ENCODE peak calls at places on chromosomes 7 and 10, in five cellular contexts. Y is adrenal gland, F is thoracic aorta, M is mammary epithelial cell, E is hepatocyte. I is an unnamed sample.
A peak's percentile ranks its signal among the peaks of the same experiment; 100 is the strongest.

GRCh38 chr10:49508249-49508648 is 30.7 kb downstream of the ERCC6 start:
- DNase-seq in Y (no peak), F (no peak), M (no peak), E (no peak), I (no peak)

GRCh38 chr10:94349327-94349726 is 13.4 kb downstream of the NOC3L start:
- DNase-seq in Y (no peak), F (no peak), M (no peak), E (no peak), I (no peak)

GRCh38 chr10:6823770-6824169 is 243.7 kb upstream of the PRKCQ start:
- DNase-seq in Y (no peak), F (no peak), M (peak; percentile 4), E (no peak), I (no peak)

GRCh38 chr7:159247910-159248309 is 103.2 kb upstream of the VIPR2 start:
- DNase-seq in Y (no peak), F (no peak), M (no peak), E (no peak), I (no peak)

GRCh38 chr7:112537822-112538221 is 57.0 kb downstream of the LSMEM1 start:
- DNase-seq in Y (no peak), F (no peak), M (no peak), E (no peak), I (no peak)

GRCh38 chr7:15829689-15830088 is 143.2 kb upstream of the MEOX2 start:
- DNase-seq in Y (no peak), F (no peak), M (no peak), E (no peak), I (no peak)

GRCh38 chr7:35249537-35249907 is 4.4 kb downstream of the TBX20 start:
- DNase-seq in Y (no peak), F (no peak), M (no peak), E (no peak), I (peak; percentile 58)

GRCh38 chr10:30422981-30423654 is 10.9 kb upstream of the MAP3K8 start:
- DNase-seq in Y (no peak), F (no peak), M (peak; percentile 78), E (peak; percentile 83), I (peak; percentile 71)

GRCh38 chr7:51038573-51038972 is 255.9 kb upstream of the GRB10 start:
- DNase-seq in Y (no peak), F (no peak), M (no peak), E (no peak), I (no peak)

GRCh38 chr7:112573302-112574039 is 92.7 kb downstream of the LSMEM1 start:
- DNase-seq in Y (no peak), F (no peak), M (no peak), E (no peak), I (no peak)

GRCh38 chr10:79387974-79388850 is 40.9 kb downstream of the PPIF start:
- DNase-seq in Y (peak; percentile 8), F (no peak), M (no peak), E (no peak), I (no peak)

GRCh38 chr10:133030791-133031190 is 56.9 kb upstream of the ADGRA1 start:
- DNase-seq in Y (no peak), F (no peak), M (peak; percentile 2), E (no peak), I (no peak)

GRCh38 chr7:83305027-83305426 is 142.3 kb upstream of the PCLO start:
- DNase-seq in Y (no peak), F (no peak), M (no peak), E (no peak), I (no peak)

GRCh38 chr10:89590326-89590725 is 54.7 kb downstream of the PANK1 start:
- DNase-seq in Y (no peak), F (no peak), M (no peak), E (no peak), I (no peak)

GRCh38 chr7:65430344-65431186 is 56.9 kb downstream of the ZNF92 start:
- DNase-seq in Y (no peak), F (no peak), M (no peak), E (no peak), I (no peak)

GRCh38 chr10:131174651-131175540 is 136.6 kb downstream of the TCERG1L start:
- DNase-seq in Y (no peak), F (no peak), M (no peak), E (no peak), I (no peak)

GRCh38 chr7:105782391-105783063 is 93.9 kb downstream of the ATXN7L1 start:
- DNase-seq in Y (no peak), F (no peak), M (peak; percentile 91), E (no peak), I (no peak)

GRCh38 chr10:25059990-25060389 is 43.6 kb downstream of the THNSL1 start:
- DNase-seq in Y (no peak), F (peak; percentile 60), M (peak; percentile 91), E (peak; percentile 87), I (peak; percentile 74)

GRCh38 chr7:32062150-32062549 is 8.1 kb downstream of the PDE1C start:
- DNase-seq in Y (no peak), F (no peak), M (peak; percentile 64), E (peak; percentile 64), I (peak; percentile 80)

GRCh38 chr7:132919776-132920175 is 162.1 kb downstream of the CHCHD3 start:
- DNase-seq in Y (no peak), F (no peak), M (no peak), E (no peak), I (no peak)

GRCh38 chr7:157412021-157412443 is 75.2 kb downstream of the DNAJB6 start:
- DNase-seq in Y (no peak), F (no peak), M (peak; percentile 76), E (no peak), I (no peak)

GRCh38 chr7:142961595-142961972 is 579 bp downstream of the KEL start:
- DNase-seq in Y (no peak), F (no peak), M (no peak), E (no peak), I (no peak)

GRCh38 chr10:78911533-78912340 is 157.0 kb upstream of the ZMIZ1 start:
- DNase-seq in Y (no peak), F (no peak), M (no peak), E (no peak), I (no peak)

GRCh38 chr7:129843982-129844840 is 108.5 kb downstream of the UBE2H start:
- DNase-seq in Y (no peak), F (no peak), M (no peak), E (no peak), I (no peak)

GRCh38 chr7:833601-834258 is 1.5 kb downstream of the SUN1 start:
- DNase-seq in Y (no peak), F (no peak), M (no peak), E (no peak), I (no peak)

GRCh38 chr7:4882169-4882741 is 1.3 kb downstream of the RADIL start:
- DNase-seq in Y (no peak), F (peak; percentile 41), M (no peak), E (peak; percentile 55), I (peak; percentile 92)

GRCh38 chr10:93072225-93072712 is 1.4 kb upstream of the CYP26A1 start:
- DNase-seq in Y (no peak), F (no peak), M (no peak), E (no peak), I (no peak)

GRCh38 chr10:114879093-114879492 is 57.5 kb downstream of the FHIP2A start:
- DNase-seq in Y (no peak), F (no peak), M (no peak), E (no peak), I (no peak)
- H3K4me3 ChIP-seq in Y (no peak overlapping the region), F (no peak overlapping the region), M (no peak overlapping the region), E (no peak overlapping the region), I (no peak overlapping the region)

GRCh38 chr7:102287082-102287464 is 405 bp downstream of the SH2B2 start:
- DNase-seq in Y (peak; percentile 41), F (no peak), M (no peak), E (no peak), I (peak; percentile 68)

GRCh38 chr7:102284891-102285540 is 1.7 kb upstream of the SH2B2 start:
- DNase-seq in Y (no peak), F (no peak), M (no peak), E (no peak), I (peak; percentile 80)

GRCh38 chr7:102284399-102284798 is 2.3 kb upstream of the SH2B2 start:
- DNase-seq in Y (no peak), F (no peak), M (no peak), E (no peak), I (no peak)

GRCh38 chr7:102286237-102287081 is at the start of gene SH2B2:
- DNase-seq in Y (peak; percentile 61), F (no peak), M (peak; percentile 32), E (peak; percentile 87), I (peak; percentile 85)

DNA sequence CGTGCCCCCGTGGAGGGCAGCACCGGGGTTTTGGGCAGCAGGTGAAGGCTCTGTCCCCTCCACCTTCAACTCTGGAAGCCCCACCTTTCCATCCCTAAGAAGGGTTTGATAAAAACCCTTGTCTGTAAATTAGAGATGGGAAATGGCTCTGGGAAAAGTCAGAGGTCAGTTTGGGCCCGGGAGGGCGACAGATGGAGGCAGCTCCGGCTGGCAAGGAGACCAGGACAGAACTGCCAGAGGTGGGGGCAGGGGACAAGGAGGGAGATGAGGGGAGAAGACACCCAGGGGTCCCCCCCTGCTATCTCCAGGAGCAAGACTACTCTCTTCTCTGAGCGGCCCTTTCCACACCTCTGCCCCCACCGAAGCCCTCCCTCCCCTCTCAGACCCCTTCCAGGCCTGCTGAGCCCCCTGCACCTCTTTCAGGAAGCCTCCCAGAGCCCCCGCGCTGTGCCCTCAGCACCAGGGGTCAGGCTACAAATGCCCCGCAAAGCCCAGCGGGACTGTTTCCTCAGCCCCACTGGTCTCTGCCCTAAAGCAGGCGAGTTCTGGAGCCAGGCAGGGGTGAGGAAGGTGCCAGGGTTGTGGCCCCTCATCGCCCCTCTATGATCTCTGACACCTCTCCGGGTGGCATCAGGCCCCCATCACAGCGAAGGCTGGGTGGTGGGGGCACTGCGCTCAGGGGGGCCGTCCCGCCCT is 979 bp upstream of the SH2B2 start:
- DNase-seq in Y (no peak), F (no peak), M (no peak), E (no peak), I (no peak)
- H3K4me3 ChIP-seq in Y (peak overlapping the region; percentile 65), F (peak overlapping the region; percentile 90), M (peak overlapping the region; percentile 52), E (peak overlapping the region; percentile 99), I (peak overlapping the region; percentile 70)

GRCh38 chr10:16494174-16494573 is 27.5 kb downstream of the C1QL3 start:
- DNase-seq in Y (no peak), F (no peak), M (no peak), E (no peak), I (no peak)
- H3K4me3 ChIP-seq in Y (no peak overlapping the region), F (no peak overlapping the region), M (no peak overlapping the region), E (no peak overlapping the region), I (no peak overlapping the region)

DNA sequence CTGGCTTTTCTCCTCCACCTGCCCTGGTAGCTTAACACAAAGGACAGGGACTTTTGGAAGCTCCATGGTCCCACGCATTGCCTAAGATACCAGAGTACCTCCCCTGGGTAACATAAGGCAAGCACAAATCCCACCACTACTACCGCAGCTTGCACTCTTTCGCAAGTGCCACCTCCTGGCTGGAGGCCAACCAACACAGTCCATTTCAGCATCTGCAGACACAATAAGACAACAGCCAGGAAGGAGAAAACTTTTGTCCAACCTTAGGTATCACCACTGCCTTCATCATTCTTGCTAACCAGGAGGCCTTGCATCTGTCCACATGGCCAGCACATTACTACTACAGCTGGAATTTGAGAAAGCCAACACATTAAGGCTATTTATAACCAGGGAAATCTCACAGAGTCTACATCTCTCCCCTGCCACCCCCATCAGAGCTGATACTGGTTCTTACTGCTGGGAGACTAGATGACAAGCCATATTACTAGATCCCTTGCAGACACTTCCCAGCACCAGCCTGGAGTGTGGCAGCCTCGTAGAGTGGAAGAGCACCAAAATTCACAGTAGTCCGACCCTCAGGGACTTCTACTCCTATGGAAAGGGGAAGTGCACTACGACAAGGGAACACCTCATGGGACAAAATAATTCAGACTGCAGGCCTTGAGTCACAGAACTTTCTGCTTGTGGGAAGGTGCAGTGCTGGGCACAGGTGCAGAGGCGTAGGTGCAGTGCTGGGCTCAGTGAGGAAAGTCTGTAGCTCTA is 39.8 kb upstream of the CDK13 start:
- DNase-seq in Y (no peak), F (no peak), M (no peak), E (no peak), I (no peak)
- H3K4me3 ChIP-seq in Y (no peak overlapping the region), F (no peak overlapping the region), M (no peak overlapping the region), E (no peak overlapping the region), I (no peak overlapping the region)

GRCh38 chr7:116524609-116525297 is at the start of gene CAV1:
- DNase-seq in Y (peak; percentile 51), F (peak; percentile 56), M (peak; percentile 98), E (peak; percentile 78), I (peak; percentile 89)
- H3K4me3 ChIP-seq in Y (peak within 1 kb of the TSS; percentile 18), F (peak within 1 kb of the TSS; percentile 95), M (peak within 1 kb of the TSS; percentile 72), E (peak within 1 kb of the TSS; percentile 72), I (peak within 1 kb of the TSS; percentile 76)

I was measured in right cardiac atrium.